ENCODE peak calls at places on chromosome 19, in four cellular contexts. One of them, this sample, is unnamed.

GRCh38 chr19:31350693-31351211 is 1.5 kb upstream of the TSHZ3 start:
- DNase-seq in GM19239: no peak
- DNase-seq in H7: peak; percentile 88
- DNase-seq in H9: peak; percentile 43
- DNase-seq in this sample: no peak

GRCh38 chr19:39115105-39115847 is 10.3 kb upstream of the PAK4 start:
- DNase-seq in GM19239: no peak
- DNase-seq in H7: no peak
- DNase-seq in H9: no peak
- DNase-seq in this sample: no peak

GRCh38 chr19:16449330-16449961 is 22.3 kb downstream of the EPS15L1 start:
- DNase-seq in GM19239: no peak
- DNase-seq in H7: no peak
- DNase-seq in H9: no peak
- DNase-seq in this sample: no peak

GRCh38 chr19:2186071-2186846 is 22.5 kb downstream of the DOT1L start:
- DNase-seq in GM19239: no peak
- DNase-seq in H7: no peak
- DNase-seq in H9: no peak
- DNase-seq in this sample: no peak

GRCh38 chr19:43462887-43463380 is 2.5 kb downstream of the LYPD3 start:
- DNase-seq in GM19239: no peak
- DNase-seq in H7: no peak
- DNase-seq in H9: no peak
- DNase-seq in this sample: no peak

GRCh38 chr19:16627194-16627927 is 643 bp downstream of the MED26 start:
- DNase-seq in GM19239: no peak
- DNase-seq in H7: no peak
- DNase-seq in H9: no peak
- DNase-seq in this sample: no peak

GRCh38 chr19:42088471-42089190 is 12.7 kb downstream of the ZNF574 start:
- DNase-seq in GM19239: no peak
- DNase-seq in H7: peak; percentile 55
- DNase-seq in H9: no peak
- DNase-seq in this sample: no peak

GRCh38 chr19:41554902-41555301 is 21.1 kb upstream of the CEACAM21 start:
- DNase-seq in GM19239: no peak
- DNase-seq in H7: no peak
- DNase-seq in H9: no peak
- DNase-seq in this sample: no peak

GRCh38 chr19:10817291-10818038 is 18.5 kb downstream of the TMED1 start:
- DNase-seq in GM19239: no peak
- DNase-seq in H7: no peak
- DNase-seq in H9: no peak
- DNase-seq in this sample: no peak

GRCh38 chr19:58277197-58277596 is 1.6 kb upstream of the ZNF8 start:
- DNase-seq in GM19239: no peak
- DNase-seq in H7: no peak
- DNase-seq in H9: no peak
- DNase-seq in this sample: no peak

GRCh38 chr19:38268539-38268938 is 4.2 kb downstream of the SPINT2 start:
- DNase-seq in GM19239: no peak
- DNase-seq in H7: no peak
- DNase-seq in H9: no peak
- DNase-seq in this sample: no peak

GRCh38 chr19:5645409-5645808 is 22.5 kb downstream of the SAFB start:
- DNase-seq in GM19239: no peak
- DNase-seq in H7: no peak
- DNase-seq in H9: no peak
- DNase-seq in this sample: no peak

This sample was measured in GM12891.